ENCODE peak calls at places on chromosome 10, in five cellular contexts. One of them, this sample, is unnamed.

GRCh38 chr10:16809074-16809718 is 8.0 kb downstream of the RSU1 start:
- DNase-seq in breast epithelium: no peak
- DNase-seq in lower lobe of right lung: no peak
- DNase-seq in astrocyte: no peak
- DNase-seq in trophoblast cell: peak; percentile 61
- DNase-seq in this sample: peak; percentile 64

GRCh38 chr10:71081229-71081560 is 131.2 kb upstream of the UNC5B start:
- DNase-seq in trophoblast cell: no peak
- DNase-seq in astrocyte: no peak
- DNase-seq in lower lobe of right lung: no peak
- DNase-seq in breast epithelium: peak; percentile 5
- DNase-seq in this sample: no peak

GRCh38 chr10:12844796-12845524 is 156.6 kb downstream of the CCDC3 start:
- DNase-seq in breast epithelium: peak; percentile 26
- DNase-seq in astrocyte: peak; percentile 91
- DNase-seq in trophoblast cell: peak; percentile 51
- DNase-seq in lower lobe of right lung: no peak
- DNase-seq in this sample: no peak

GRCh38 chr10:119863951-119864565 is 8.6 kb downstream of the MCMBP start:
- DNase-seq in astrocyte: no peak
- DNase-seq in breast epithelium: no peak
- DNase-seq in lower lobe of right lung: no peak
- DNase-seq in trophoblast cell: peak; percentile 22
- DNase-seq in this sample: no peak

GRCh38 chr10:124007773-124008145 is 85.6 kb downstream of the CHST15 start:
- DNase-seq in trophoblast cell: no peak
- DNase-seq in breast epithelium: no peak
- DNase-seq in astrocyte: no peak
- DNase-seq in lower lobe of right lung: no peak
- DNase-seq in this sample: no peak

GRCh38 chr10:84256510-84257342 is 11.9 kb downstream of the RGR start:
- DNase-seq in astrocyte: peak; percentile 7
- DNase-seq in trophoblast cell: peak; percentile 48
- DNase-seq in lower lobe of right lung: no peak
- DNase-seq in breast epithelium: no peak
- DNase-seq in this sample: peak; percentile 61

GRCh38 chr10:119395287-119396007 is 147.1 kb downstream of the RGS10 start:
- DNase-seq in astrocyte: peak; percentile 34
- DNase-seq in lower lobe of right lung: peak; percentile 73
- DNase-seq in breast epithelium: no peak
- DNase-seq in trophoblast cell: no peak
- DNase-seq in this sample: peak; percentile 54

GRCh38 chr10:114684822-114685209 is 26.7 kb upstream of the ABLIM1 start:
- DNase-seq in lower lobe of right lung: no peak
- DNase-seq in astrocyte: peak; percentile 85
- DNase-seq in trophoblast cell: peak; percentile 90
- DNase-seq in breast epithelium: no peak
- DNase-seq in this sample: no peak

GRCh38 chr10:127426746-127427145 is 122.4 kb upstream of the NPS start:
- DNase-seq in astrocyte: no peak
- DNase-seq in trophoblast cell: no peak
- DNase-seq in breast epithelium: no peak
- DNase-seq in lower lobe of right lung: no peak
- DNase-seq in this sample: no peak

GRCh38 chr10:104076743-104077160 is 8.9 kb downstream of the COL17A1 start:
- DNase-seq in lower lobe of right lung: peak; percentile 58
- DNase-seq in trophoblast cell: no peak
- DNase-seq in astrocyte: no peak
- DNase-seq in breast epithelium: no peak
- DNase-seq in this sample: no peak

GRCh38 chr10:87546221-87546620 is 41.5 kb downstream of the MINPP1 start:
- DNase-seq in astrocyte: no peak
- DNase-seq in lower lobe of right lung: no peak
- DNase-seq in breast epithelium: no peak
- DNase-seq in trophoblast cell: peak; percentile 28
- DNase-seq in this sample: no peak

GRCh38 chr10:35889226-35889625 is 247.1 kb upstream of the FZD8 start:
- DNase-seq in lower lobe of right lung: no peak
- DNase-seq in trophoblast cell: peak; percentile 42
- DNase-seq in astrocyte: no peak
- DNase-seq in breast epithelium: no peak
- DNase-seq in this sample: no peak

GRCh38 chr10:70804424-70804814 is 11.3 kb upstream of the SGPL1 start:
- DNase-seq in trophoblast cell: no peak
- DNase-seq in lower lobe of right lung: no peak
- DNase-seq in astrocyte: peak; percentile 94
- DNase-seq in breast epithelium: no peak
- DNase-seq in this sample: no peak

GRCh38 chr10:32005050-32005449 is 51.2 kb downstream of the KIF5B start:
- DNase-seq in breast epithelium: no peak
- DNase-seq in astrocyte: peak; percentile 19
- DNase-seq in lower lobe of right lung: no peak
- DNase-seq in trophoblast cell: peak; percentile 87
- DNase-seq in this sample: peak; percentile 67

GRCh38 chr10:50369931-50370330 is 118.6 kb upstream of the ASAH2 start:
- DNase-seq in breast epithelium: no peak
- DNase-seq in astrocyte: peak; percentile 23
- DNase-seq in trophoblast cell: no peak
- DNase-seq in lower lobe of right lung: no peak
- DNase-seq in this sample: no peak

GRCh38 chr10:89427629-89428028 is 13.3 kb downstream of the IFIT5 start:
- DNase-seq in trophoblast cell: no peak
- DNase-seq in breast epithelium: no peak
- DNase-seq in lower lobe of right lung: no peak
- DNase-seq in astrocyte: peak; percentile 85
- DNase-seq in this sample: no peak

GRCh38 chr10:6920072-6921019 is 340.3 kb upstream of the PRKCQ start:
- DNase-seq in trophoblast cell: peak; percentile 64
- DNase-seq in astrocyte: peak; percentile 42
- DNase-seq in lower lobe of right lung: peak; percentile 91
- DNase-seq in breast epithelium: peak; percentile 57
- DNase-seq in this sample: peak; percentile 92

GRCh38 chr10:123380491-123381085 is 226.4 kb downstream of the BUB3 start:
- DNase-seq in lower lobe of right lung: no peak
- DNase-seq in trophoblast cell: peak; percentile 50
- DNase-seq in breast epithelium: no peak
- DNase-seq in astrocyte: peak; percentile 10
- DNase-seq in this sample: no peak

GRCh38 chr10:53071505-53072125 is 299.0 kb upstream of the MBL2 start:
- DNase-seq in trophoblast cell: no peak
- DNase-seq in lower lobe of right lung: no peak
- DNase-seq in astrocyte: no peak
- DNase-seq in breast epithelium: no peak
- DNase-seq in this sample: no peak

GRCh38 chr10:123150229-123150985 is 2.5 kb downstream of the HMX2 start:
- DNase-seq in breast epithelium: no peak
- DNase-seq in astrocyte: no peak
- DNase-seq in lower lobe of right lung: no peak
- DNase-seq in trophoblast cell: no peak
- DNase-seq in this sample: no peak

GRCh38 chr10:102154466-102155116 is 2.4 kb downstream of the NOLC1 start:
- DNase-seq in breast epithelium: no peak
- DNase-seq in lower lobe of right lung: peak; percentile 5
- DNase-seq in trophoblast cell: peak; percentile 90
- DNase-seq in astrocyte: no peak
- DNase-seq in this sample: no peak
- H3K4me3 ChIP-seq in breast epithelium: no peak overlapping the region
- H3K4me3 ChIP-seq in lower lobe of right lung: no peak overlapping the region
- H3K4me3 ChIP-seq in trophoblast cell: no peak overlapping the region
- H3K4me3 ChIP-seq in astrocyte: no peak overlapping the region
- H3K4me3 ChIP-seq in this sample: no peak overlapping the region

GRCh38 chr10:102629661-102630614 is 14.3 kb upstream of the TRIM8 start:
- DNase-seq in breast epithelium: no peak
- DNase-seq in astrocyte: peak; percentile 92
- DNase-seq in lower lobe of right lung: peak; percentile 42
- DNase-seq in trophoblast cell: peak; percentile 64
- DNase-seq in this sample: no peak
- H3K4me1 ChIP-seq in breast epithelium: peaks cover 13% of the 10 kb centered on the region
- H3K4me1 ChIP-seq in astrocyte: peaks cover 66% of the 10 kb centered on the region
- H3K4me1 ChIP-seq in lower lobe of right lung: peaks cover 78% of the 10 kb centered on the region
- H3K4me1 ChIP-seq in trophoblast cell: peaks cover 85% of the 10 kb centered on the region
- H3K4me1 ChIP-seq in this sample: no peaks in the 10 kb centered on the region

DNA sequence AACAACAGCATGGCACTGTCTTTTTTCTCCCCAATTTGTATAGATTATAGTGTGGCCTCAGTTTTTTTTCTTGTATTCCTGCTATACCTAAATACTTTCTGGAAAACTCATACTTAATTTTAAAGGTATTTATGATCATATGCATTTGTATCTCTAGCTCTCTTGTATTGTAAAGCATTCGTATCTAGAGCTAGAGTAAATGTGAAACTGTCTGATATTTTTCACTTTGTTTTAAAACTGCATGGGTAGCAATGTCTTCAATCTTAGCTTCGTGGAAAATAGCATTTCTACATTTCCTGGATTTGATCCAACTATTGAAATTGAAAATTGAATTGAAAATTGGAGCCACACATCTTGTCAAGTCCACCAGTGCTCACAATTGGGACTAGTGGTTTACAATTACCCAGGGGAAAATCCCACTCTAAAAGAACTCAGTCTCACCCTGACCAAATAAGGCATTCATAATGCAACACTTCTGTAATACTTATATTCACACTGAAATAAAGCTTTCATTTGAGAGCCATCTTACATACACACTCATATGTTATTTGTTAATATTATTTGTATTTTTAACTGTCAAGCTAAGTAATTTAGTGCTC is 51.3 kb upstream of the KLF6 start:
- DNase-seq in astrocyte: no peak
- DNase-seq in trophoblast cell: no peak
- DNase-seq in breast epithelium: no peak
- DNase-seq in lower lobe of right lung: no peak
- DNase-seq in this sample: no peak
- H3K4me3 ChIP-seq in astrocyte: no peak overlapping the region
- H3K4me3 ChIP-seq in trophoblast cell: no peak overlapping the region
- H3K4me3 ChIP-seq in breast epithelium: no peak overlapping the region
- H3K4me3 ChIP-seq in lower lobe of right lung: no peak overlapping the region
- H3K4me3 ChIP-seq in this sample: no peak overlapping the region

GRCh38 chr10:30058570-30059132 is 735 bp downstream of the JCAD start:
- DNase-seq in breast epithelium: no peak
- DNase-seq in trophoblast cell: peak; percentile 45
- DNase-seq in lower lobe of right lung: no peak
- DNase-seq in astrocyte: no peak
- DNase-seq in this sample: no peak
- H3K4me1 ChIP-seq in breast epithelium: no peaks in the 10 kb centered on the region
- H3K4me1 ChIP-seq in trophoblast cell: peaks cover 13% of the 10 kb centered on the region
- H3K4me1 ChIP-seq in lower lobe of right lung: peaks cover 20% of the 10 kb centered on the region
- H3K4me1 ChIP-seq in astrocyte: peaks cover 29% of the 10 kb centered on the region
- H3K4me1 ChIP-seq in this sample: peaks cover 6% of the 10 kb centered on the region

GRCh38 chr10:125060486-125060850 is 99.9 kb downstream of the CTBP2 start:
- DNase-seq in lower lobe of right lung: no peak
- DNase-seq in trophoblast cell: no peak
- DNase-seq in breast epithelium: no peak
- DNase-seq in astrocyte: peak; percentile 84
- DNase-seq in this sample: no peak

GRCh38 chr10:125054664-125055273 is 105.6 kb downstream of the CTBP2 start:
- DNase-seq in astrocyte: no peak
- DNase-seq in lower lobe of right lung: no peak
- DNase-seq in breast epithelium: no peak
- DNase-seq in trophoblast cell: no peak
- DNase-seq in this sample: no peak

GRCh38 chr10:125056161-125057132 is 103.9 kb downstream of the CTBP2 start:
- DNase-seq in breast epithelium: no peak
- DNase-seq in trophoblast cell: peak; percentile 67
- DNase-seq in astrocyte: no peak
- DNase-seq in lower lobe of right lung: no peak
- DNase-seq in this sample: no peak

GRCh38 chr10:125060038-125060437 is 100.3 kb downstream of the CTBP2 start:
- DNase-seq in astrocyte: peak; percentile 79
- DNase-seq in trophoblast cell: no peak
- DNase-seq in lower lobe of right lung: no peak
- DNase-seq in breast epithelium: no peak
- DNase-seq in this sample: no peak

DNA sequence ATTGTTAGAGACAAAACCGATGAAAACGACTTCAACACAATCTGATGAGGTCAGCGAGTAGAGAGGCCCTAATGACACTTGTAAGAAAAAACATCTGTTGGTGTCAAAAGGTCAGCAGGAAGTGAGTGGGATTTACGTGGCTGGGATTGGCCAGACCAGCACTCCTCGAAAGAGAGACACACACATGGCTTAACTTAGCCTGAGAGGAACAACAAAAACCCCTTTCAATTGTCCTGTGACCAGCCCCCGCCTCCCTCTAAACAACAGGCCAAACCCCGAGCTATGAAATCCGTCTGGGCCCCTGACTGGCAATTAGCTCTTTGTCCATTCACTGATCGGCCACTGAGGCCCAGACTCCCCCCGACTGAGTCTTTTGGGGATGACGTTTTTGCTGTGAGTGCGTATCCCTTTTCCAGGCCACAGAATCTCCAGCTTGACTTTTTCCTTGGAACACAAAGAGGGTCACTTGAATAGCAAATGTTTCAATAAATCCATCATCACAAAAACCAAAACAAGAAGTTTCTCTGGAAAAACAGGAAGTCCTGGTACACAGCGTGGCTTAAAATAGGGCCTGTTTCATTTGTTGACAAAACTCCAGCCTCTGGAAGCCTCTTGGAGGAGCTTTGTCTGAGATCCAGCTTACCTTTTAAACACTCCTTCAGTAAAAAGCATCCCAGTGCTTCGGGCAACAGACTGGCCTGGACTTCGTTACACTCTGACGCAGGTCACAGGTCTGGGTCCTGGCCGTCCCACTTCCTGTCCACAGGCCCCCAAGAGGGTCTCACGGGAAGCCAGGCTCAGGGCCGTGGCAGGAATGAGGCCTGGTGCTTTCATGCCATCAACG is 103.0 kb downstream of the CTBP2 start:
- DNase-seq in trophoblast cell: peak; percentile 41
- DNase-seq in astrocyte: peak; percentile 93
- DNase-seq in breast epithelium: peak; percentile 67
- DNase-seq in lower lobe of right lung: no peak
- DNase-seq in this sample: peak; percentile 79
- H3K4me3 ChIP-seq in trophoblast cell: no peak overlapping the region
- H3K4me3 ChIP-seq in astrocyte: no peak overlapping the region
- H3K4me3 ChIP-seq in breast epithelium: peak overlapping the region; percentile 46
- H3K4me3 ChIP-seq in lower lobe of right lung: no peak overlapping the region
- H3K4me3 ChIP-seq in this sample: no peak overlapping the region

GRCh38 chr10:110432084-110432483 is 65.6 kb upstream of the DUSP5 start:
- DNase-seq in breast epithelium: no peak
- DNase-seq in lower lobe of right lung: no peak
- DNase-seq in astrocyte: no peak
- DNase-seq in trophoblast cell: no peak
- DNase-seq in this sample: peak; percentile 30
- H3K4me1 ChIP-seq in breast epithelium: no peaks in the 10 kb centered on the region
- H3K4me1 ChIP-seq in lower lobe of right lung: peaks cover 3% of the 10 kb centered on the region
- H3K4me1 ChIP-seq in astrocyte: peaks cover 3% of the 10 kb centered on the region
- H3K4me1 ChIP-seq in trophoblast cell: peaks cover 6% of the 10 kb centered on the region
- H3K4me1 ChIP-seq in this sample: no peaks in the 10 kb centered on the region

GRCh38 chr10:23540401-23540800 is 101.5 kb downstream of the OTUD1 start:
- DNase-seq in trophoblast cell: no peak
- DNase-seq in lower lobe of right lung: no peak
- DNase-seq in astrocyte: no peak
- DNase-seq in breast epithelium: no peak
- DNase-seq in this sample: no peak
- H3K4me3 ChIP-seq in trophoblast cell: no peak overlapping the region
- H3K4me3 ChIP-seq in lower lobe of right lung: no peak overlapping the region
- H3K4me3 ChIP-seq in astrocyte: no peak overlapping the region
- H3K4me3 ChIP-seq in breast epithelium: no peak overlapping the region
- H3K4me3 ChIP-seq in this sample: no peak overlapping the region